ENCODE peak calls at places on chromosome 18, in four cellular contexts. T is ascending aorta, Z is fibroblast of pulmonary artery, N is WTC11. X is an unnamed sample.

GRCh38 chr18:31791817-31792579 is 31.3 kb upstream of the SLC25A52 start:
- DNase-seq in T (no peak), Z (no peak), N (no peak), X (no peak)

GRCh38 chr18:12283256-12283655 is 24.8 kb upstream of the TUBB6 start:
- DNase-seq in T (no peak), Z (peak), N (peak), X (peak)

GRCh38 chr18:48752928-48753327 is 197.8 kb downstream of the SMAD7 start:
- DNase-seq in T (no peak), Z (no peak), N (no peak), X (no peak)

GRCh38 chr18:63697261-63697660 is 5.5 kb upstream of the SERPINB11 start:
- DNase-seq in T (no peak), Z (no peak), N (no peak), X (no peak)

GRCh38 chr18:26286008-26286407 is 59.8 kb downstream of the TAF4B start:
- DNase-seq in T (no peak), Z (no peak), N (no peak), X (no peak)

GRCh38 chr18:11995445-11996189 is 14.3 kb downstream of the IMPA2 start:
- DNase-seq in T (peak), Z (peak), N (peak), X (peak)

GRCh38 chr18:79918089-79919011 is 33.1 kb downstream of the SLC66A2 start:
- DNase-seq in T (peak), Z (no peak), N (no peak), X (no peak)

GRCh38 chr18:76997951-76998808 is 134.4 kb downstream of the MBP start:
- DNase-seq in T (no peak), Z (no peak), N (no peak), X (no peak)

GRCh38 chr18:995641-996040 is 91.0 kb downstream of the ADCYAP1 start:
- DNase-seq in T (no peak), Z (peak), N (no peak), X (no peak)

GRCh38 chr18:61738042-61738441 is 154.8 kb downstream of the RNF152 start:
- DNase-seq in T (peak), Z (no peak), N (no peak), X (no peak)

GRCh38 chr18:12304351-12305210 is 3.5 kb upstream of the TUBB6 start:
- DNase-seq in T (peak), Z (no peak), N (no peak), X (no peak)

GRCh38 chr18:11987527-11987926 is 6.2 kb downstream of the IMPA2 start:
- DNase-seq in T (peak), Z (peak), N (no peak), X (no peak)

GRCh38 chr18:71799016-71799673 is 745.0 kb downstream of the CBLN2 start:
- DNase-seq in T (no peak), Z (no peak), N (no peak), X (no peak)

GRCh38 chr18:36297419-36298112 is at the start of gene FHOD3:
- DNase-seq in T (peak), Z (peak), N (peak), X (peak)

GRCh38 chr18:48022531-48023330 is 92.3 kb upstream of the SMAD2 start:
- DNase-seq in T (peak), Z (peak), N (peak), X (peak)

GRCh38 chr18:23793985-23794867 is 105.0 kb downstream of the LAMA3 start:
- DNase-seq in T (no peak), Z (no peak), N (no peak), X (no peak)

GRCh38 chr18:11994346-11994707 is 13.0 kb downstream of the IMPA2 start:
- DNase-seq in T (no peak), Z (peak), N (no peak), X (no peak)

GRCh38 chr18:74521068-74521725 is 13.1 kb upstream of the CNDP1 start:
- DNase-seq in T (no peak), Z (no peak), N (no peak), X (no peak)

GRCh38 chr18:36419913-36420531 is 122.5 kb downstream of the FHOD3 start:
- DNase-seq in T (no peak), Z (peak), N (no peak), X (no peak)

GRCh38 chr18:9516437-9517064 is 41.2 kb downstream of the RALBP1 start:
- DNase-seq in T (no peak), Z (peak), N (no peak), X (no peak)

GRCh38 chr18:13241893-13242175 is 23.3 kb downstream of the LDLRAD4 start:
- DNase-seq in T (peak), Z (no peak), N (no peak), X (no peak)

GRCh38 chr18:73980289-73980979 is 167.2 kb downstream of the FBXO15 start:
- DNase-seq in T (no peak), Z (peak), N (peak), X (peak)

GRCh38 chr18:30929718-30930117 is 112.8 kb downstream of the DSC3 start:
- DNase-seq in T (no peak), Z (no peak), N (no peak), X (no peak)

GRCh38 chr18:9851511-9851910 is 34.3 kb upstream of the TXNDC2 start:
- DNase-seq in T (no peak), Z (peak), N (no peak), X (no peak)

GRCh38 chr18:7937268-7937667 is 370.2 kb downstream of the PTPRM start:
- DNase-seq in T (no peak), Z (no peak), N (no peak), X (no peak)

GRCh38 chr18:25364732-25365131 is 12.8 kb upstream of the ZNF521 start:
- DNase-seq in T (no peak), Z (no peak), N (no peak), X (no peak)

GRCh38 chr18:24935008-24935407 is 417.0 kb downstream of the ZNF521 start:
- DNase-seq in T (no peak), Z (no peak), N (no peak), X (no peak)

GRCh38 chr18:76467371-76468190 is 27.5 kb downstream of the ZNF516 start:
- DNase-seq in T (no peak), Z (peak), N (no peak), X (no peak)

GRCh38 chr18:48452863-48453323 is 43.7 kb upstream of the ZBTB7C start:
- DNase-seq in T (no peak), Z (no peak), N (no peak), X (no peak)

GRCh38 chr18:73408434-73408833 is 540.6 kb upstream of the NETO1 start:
- DNase-seq in T (no peak), Z (peak), N (peak), X (no peak)

DNA sequence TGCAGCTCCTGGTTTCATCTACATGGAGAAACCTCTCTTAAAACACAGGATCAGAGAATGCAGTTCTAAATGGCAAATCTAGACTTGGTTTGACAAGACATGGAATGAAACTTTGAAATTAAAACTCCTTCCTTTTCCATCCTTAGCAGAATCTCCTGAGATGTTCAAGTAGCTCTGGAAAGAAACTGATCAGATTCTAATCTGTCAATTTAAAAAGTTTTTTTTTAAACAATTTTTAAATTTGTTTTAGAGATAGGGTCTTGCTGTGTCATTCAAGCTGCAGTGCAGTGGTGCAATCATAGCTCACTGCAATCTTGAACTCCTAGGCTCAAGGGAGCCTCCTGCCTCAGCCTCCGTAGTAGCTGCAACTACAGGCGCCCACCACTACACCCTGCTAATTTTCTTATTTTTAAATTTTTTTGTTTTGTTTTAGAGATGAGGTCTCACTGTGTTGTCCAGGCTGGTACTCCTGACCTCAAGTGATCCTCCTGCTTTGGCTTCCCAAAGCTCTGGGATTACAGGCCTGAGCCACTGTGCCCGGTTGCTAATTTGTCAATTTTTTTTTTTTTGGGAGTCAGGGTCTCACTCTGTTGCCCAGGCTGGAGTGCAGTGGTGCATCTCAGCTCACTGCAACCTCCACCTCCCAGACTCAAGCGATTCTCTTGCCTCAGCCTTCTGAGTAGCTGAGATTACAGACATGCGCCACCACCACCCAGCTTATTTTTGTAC is 216.7 kb downstream of the TGIF1 start:
- DNase-seq in T (no peak), Z (no peak), N (no peak), X (no peak)
- TF ChIP-seq CTCF in T (no peak), Z (no peak), N (no peak), X (no peak)

GRCh38 chr18:54716586-54716985 is 111.7 kb upstream of the RAB27B start:
- DNase-seq in T (no peak), Z (no peak), N (no peak), X (no peak)

GRCh38 chr18:54710519-54711281 is 117.6 kb upstream of the RAB27B start:
- DNase-seq in T (no peak), Z (no peak), N (no peak), X (no peak)

GRCh38 chr18:54712315-54712714 is 116.0 kb upstream of the RAB27B start:
- DNase-seq in T (no peak), Z (peak), N (no peak), X (no peak)

GRCh38 chr18:54712758-54713157 is 115.5 kb upstream of the RAB27B start:
- DNase-seq in T (no peak), Z (no peak), N (no peak), X (no peak)

DNA sequence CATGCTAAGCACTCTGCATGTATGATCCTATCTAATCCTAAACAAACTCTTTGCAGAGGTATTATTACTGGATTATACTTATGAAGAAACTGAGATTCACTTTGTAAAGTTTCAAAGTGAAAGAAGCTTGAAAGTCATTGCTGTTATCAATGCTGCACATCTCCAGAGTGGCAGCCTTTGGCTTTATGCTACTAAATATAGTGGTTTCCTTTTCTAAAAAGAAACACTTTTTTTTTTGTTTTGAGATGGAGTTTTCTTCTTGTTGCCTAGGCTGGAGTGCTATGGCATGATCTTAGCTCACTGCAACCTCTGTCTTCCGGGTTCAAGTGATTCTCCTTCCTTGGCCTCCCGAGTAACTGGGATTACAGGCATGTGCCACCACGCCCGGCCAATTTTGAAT is 114.9 kb upstream of the RAB27B start:
- DNase-seq in T (no peak), Z (no peak), N (no peak), X (no peak)
- TF ChIP-seq CTCF in T (no peak), Z (no peak), N (no peak), X (no peak)

GRCh38 chr18:21853020-21853419 is 112.4 kb downstream of the MIB1 start:
- DNase-seq in T (no peak), Z (peak), N (no peak), X (no peak)

GRCh38 chr18:21855432-21855831 is 114.8 kb downstream of the MIB1 start:
- DNase-seq in T (no peak), Z (no peak), N (no peak), X (no peak)

GRCh38 chr18:21853972-21854563 is 113.5 kb downstream of the MIB1 start:
- DNase-seq in T (no peak), Z (peak), N (no peak), X (no peak)

DNA sequence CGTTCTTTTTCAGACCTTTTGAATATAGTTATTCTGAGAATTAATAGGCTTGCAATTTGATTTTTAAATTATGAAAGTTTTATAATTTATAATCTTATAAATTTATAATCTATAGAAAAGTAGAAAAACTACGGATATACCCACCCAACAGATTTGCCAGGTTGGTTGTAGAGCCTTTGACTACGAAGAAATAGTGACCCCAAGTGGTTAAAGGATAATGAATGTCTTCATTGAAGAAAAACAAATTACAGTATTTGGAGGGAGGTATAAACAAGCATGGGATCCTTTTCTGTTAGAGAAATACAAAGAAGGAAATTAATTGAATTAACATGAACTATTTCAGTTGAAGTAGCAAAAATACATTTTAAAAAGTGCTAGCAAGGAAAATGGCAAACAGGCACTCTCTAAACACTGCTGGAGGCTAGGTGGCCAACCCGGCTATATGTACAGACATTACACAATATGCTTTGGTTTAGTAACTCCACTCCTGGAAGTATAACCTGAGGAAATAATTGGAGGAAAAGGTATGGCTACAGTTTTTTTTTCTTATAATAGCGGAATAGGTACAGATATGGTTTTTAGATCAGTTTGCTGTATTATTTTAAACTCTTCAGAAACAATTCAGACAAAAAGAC is 110.9 kb downstream of the MIB1 start:
- DNase-seq in T (no peak), Z (peak), N (no peak), X (no peak)
- TF ChIP-seq CTCF in T (peak), Z (peak), N (no peak), X (no peak)

GRCh38 chr18:69778680-69779079 is 169.0 kb downstream of the CD226 start:
- DNase-seq in T (no peak), Z (no peak), N (no peak), X (no peak)
- TF ChIP-seq CTCF in T (no peak), Z (no peak), N (no peak), X (no peak)

GRCh38 chr18:5620284-5620683 is 76.5 kb upstream of the EPB41L3 start:
- DNase-seq in T (no peak), Z (peak), N (no peak), X (no peak)

GRCh38 chr18:5619381-5619780 is 75.6 kb upstream of the EPB41L3 start:
- DNase-seq in T (no peak), Z (no peak), N (no peak), X (no peak)

GRCh38 chr18:5626130-5626880 is 82.5 kb upstream of the EPB41L3 start:
- DNase-seq in T (no peak), Z (no peak), N (no peak), X (no peak)

GRCh38 chr18:5625076-5625475 is 81.3 kb upstream of the EPB41L3 start:
- DNase-seq in T (no peak), Z (no peak), N (no peak), X (no peak)

GRCh38 chr18:5622905-5623304 is 79.1 kb upstream of the EPB41L3 start:
- DNase-seq in T (no peak), Z (no peak), N (no peak), X (no peak)
- TF ChIP-seq CTCF in T (no peak), Z (no peak), N (no peak), X (no peak)

X was measured in endothelial cell.